ENCODE peak calls at places on chromosomes 11 and 22, in five cellular contexts. A, L, Y, V and G are unnamed samples.

GRCh38 chr22:44881246-44881600 is 128.6 kb downstream of the PHF21B start:
- DNase-seq in L (no peak), Y (no peak), V (no peak), A (no peak), G (no peak)

GRCh38 chr22:46047226-46047625 is 70.3 kb upstream of the WNT7B start:
- DNase-seq in Y (no peak), A (no peak), V (no peak), L (no peak), G (no peak)

GRCh38 chr11:134345237-134345550 is 13.4 kb downstream of the GLB1L2 start:
- DNase-seq in A (no peak), L (no peak), Y (no peak), V (no peak), G (no peak)

GRCh38 chr22:44103735-44104134 is 77.0 kb upstream of the PARVG start:
- DNase-seq in A (no peak), V (no peak), L (no peak), Y (no peak), G (no peak)

GRCh38 chr22:47012589-47013365 is 250.3 kb downstream of the TBC1D22A start:
- DNase-seq in L (peak), A (no peak), Y (no peak), V (no peak), G (no peak)

GRCh38 chr11:124868322-124869274 is 3.4 kb downstream of the ROBO3 start:
- DNase-seq in V (no peak), L (no peak), Y (no peak), A (no peak), G (no peak)

GRCh38 chr22:36901411-36902142 is 11.9 kb upstream of the CSF2RB start:
- DNase-seq in Y (peak), V (no peak), L (no peak), A (no peak), G (peak)

GRCh38 chr11:30786392-30787120 is 200.4 kb upstream of the MPPED2 start:
- DNase-seq in Y (no peak), L (no peak), A (no peak), V (no peak), G (no peak)

GRCh38 chr11:92224394-92225205 is at the start of gene FAT3:
- DNase-seq in A (no peak), L (peak), Y (peak), V (peak), G (no peak)

GRCh38 chr11:95508219-95508880 is 277.3 kb upstream of the SESN3 start:
- DNase-seq in L (no peak), Y (no peak), A (no peak), V (peak), G (no peak)

GRCh38 chr11:96103102-96103501 is 179.2 kb upstream of the MTMR2 start:
- DNase-seq in A (no peak), V (no peak), L (no peak), Y (no peak), G (no peak)

GRCh38 chr22:47133263-47133662 is 370.8 kb downstream of the TBC1D22A start:
- DNase-seq in L (no peak), V (no peak), Y (no peak), A (no peak), G (no peak)

GRCh38 chr11:118194835-118195627 is 18.6 kb upstream of the SCN2B start:
- DNase-seq in Y (no peak), L (no peak), A (no peak), V (no peak), G (no peak)

GRCh38 chr11:65501005-65501529 is 2.2 kb downstream of the MALAT1 start:
- DNase-seq in V (no peak), Y (no peak), L (no peak), A (no peak), G (no peak)

GRCh38 chr11:2825886-2826678 is 59.5 kb downstream of the CDKN1C start:
- DNase-seq in A (no peak), V (peak), Y (no peak), L (peak), G (peak)

GRCh38 chr22:24112188-24112587 is 69.1 kb upstream of the SUSD2 start:
- DNase-seq in Y (no peak), L (no peak), A (no peak), V (no peak), G (no peak)

GRCh38 chr11:825366-826231 is 2.1 kb upstream of the CRACR2B start:
- DNase-seq in V (no peak), A (no peak), L (no peak), Y (no peak), G (no peak)

GRCh38 chr11:128361451-128362020 is 225.8 kb downstream of the ETS1 start:
- DNase-seq in A (no peak), L (no peak), Y (no peak), V (no peak), G (no peak)

GRCh38 chr11:111833524-111833923 is 37.9 kb downstream of the ALG9 start:
- DNase-seq in A (no peak), V (no peak), Y (no peak), L (no peak), G (no peak)

GRCh38 chr11:13668957-13669521 is 571 bp downstream of the FAR1 start:
- DNase-seq in L (no peak), Y (peak), A (no peak), V (no peak), G (peak)

GRCh38 chr11:108672113-108672512 is 7.2 kb downstream of the DDX10 start:
- DNase-seq in Y (no peak), A (no peak), V (peak), L (peak), G (no peak)

GRCh38 chr22:37985751-37986281 is 1.5 kb upstream of the SOX10 start:
- DNase-seq in A (no peak), L (no peak), V (no peak), Y (no peak), G (no peak)

GRCh38 chr11:119741369-119742262 is 12.6 kb upstream of the NECTIN1 start:
- DNase-seq in V (peak), A (no peak), Y (peak), L (no peak), G (peak)

GRCh38 chr11:86047275-86047991 is 21.5 kb downstream of the PICALM start:
- DNase-seq in L (no peak), Y (no peak), V (no peak), A (no peak), G (peak)

GRCh38 chr22:36036167-36036624 is 7.6 kb upstream of the RBFOX2 start:
- DNase-seq in L (no peak), A (no peak), Y (no peak), V (no peak), G (no peak)

GRCh38 chr11:131894615-131895544 is 524.5 kb downstream of the NTM start:
- DNase-seq in V (no peak), A (no peak), Y (no peak), L (no peak), G (no peak)

GRCh38 chr22:42937164-42937854 is 77.6 kb downstream of the PACSIN2 start:
- DNase-seq in L (peak), Y (peak), A (peak), V (no peak), G (peak)

GRCh38 chr22:32413715-32414114 is 1.7 kb upstream of the RTCB start:
- DNase-seq in A (peak), Y (peak), V (no peak), L (no peak), G (no peak)

GRCh38 chr11:69664103-69664775 is 10.9 kb downstream of the LTO1 start:
- DNase-seq in A (no peak), Y (no peak), L (no peak), V (no peak), G (no peak)

GRCh38 chr11:73760066-73760679 is 701 bp downstream of the RAB6A start:
- DNase-seq in A (no peak), V (peak), L (no peak), Y (peak), G (no peak)

GRCh38 chr22:44448271-44448780 is 49.7 kb downstream of the RTL6 start:
- DNase-seq in Y (no peak), L (peak), V (no peak), A (no peak), G (no peak)

GRCh38 chr11:9613830-9614762 is 40.6 kb downstream of the WEE1 start:
- DNase-seq in A (peak), Y (peak), L (peak), V (peak), G (peak)

GRCh38 chr11:73383249-73384126 is 7.3 kb downstream of the RELT start:
- DNase-seq in A (no peak), L (no peak), V (peak), Y (no peak), G (no peak)

GRCh38 chr11:70574725-70575347 is 176.5 kb downstream of the CTTN start:
- DNase-seq in A (no peak), V (no peak), Y (no peak), L (no peak), G (no peak)

DNA sequence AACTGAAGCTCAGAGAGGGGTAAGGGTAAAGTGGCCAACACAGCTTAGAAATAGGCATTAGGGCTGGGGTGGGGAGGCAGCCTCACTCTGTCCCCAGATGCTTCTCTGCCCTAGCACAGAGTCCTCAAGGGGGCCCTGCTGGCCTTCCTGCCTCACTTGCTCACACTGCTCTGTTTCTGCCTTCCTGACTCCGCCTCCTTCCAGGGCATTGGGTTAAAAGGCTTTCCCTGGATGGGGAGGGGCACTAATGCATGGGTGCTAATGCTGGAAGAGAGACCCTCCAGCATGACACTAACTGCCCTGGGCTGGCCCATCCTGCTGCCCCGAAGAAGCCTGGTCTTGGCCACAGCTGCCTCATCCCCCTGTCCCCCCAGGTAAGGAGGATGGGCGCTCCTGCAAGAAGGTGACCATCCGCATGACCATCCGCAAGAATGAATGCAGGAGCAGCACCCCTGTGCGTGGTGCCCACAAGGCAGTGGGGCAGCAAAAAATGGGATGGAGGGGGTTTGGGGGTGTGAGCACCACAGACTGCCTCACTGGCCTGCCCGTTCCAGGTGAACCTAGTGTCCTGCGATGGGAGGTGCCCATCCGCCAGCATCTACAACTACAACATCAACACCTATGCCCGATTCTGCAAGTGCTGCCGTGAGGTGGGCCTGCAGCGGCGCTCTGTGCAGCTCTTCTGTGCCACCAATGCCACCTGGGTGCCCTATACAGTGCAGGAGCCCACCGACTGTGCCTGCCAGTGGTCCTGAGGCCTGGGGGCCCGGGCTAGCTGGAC is 74.0 kb upstream of the MYOD1 start:
- DNase-seq in V (no peak), L (no peak), Y (peak), A (no peak), G (no peak)
- TF ChIP-seq CTCF in V (no peak), L (no peak), Y (no peak), A (no peak), G (no peak)

GRCh38 chr22:49048591-49048990 is 779.1 kb downstream of the BRD1 start:
- DNase-seq in L (no peak), V (no peak), A (no peak), Y (no peak), G (no peak)

GRCh38 chr22:49045276-49045675 is 782.4 kb downstream of the BRD1 start:
- DNase-seq in V (no peak), Y (no peak), L (no peak), A (no peak), G (no peak)

GRCh38 chr22:49046000-49046545 is 781.6 kb downstream of the BRD1 start:
- DNase-seq in L (no peak), Y (no peak), V (no peak), A (no peak), G (no peak)

GRCh38 chr22:49047461-49047860 is 780.2 kb downstream of the BRD1 start:
- DNase-seq in A (no peak), Y (no peak), V (no peak), L (no peak), G (no peak)

DNA sequence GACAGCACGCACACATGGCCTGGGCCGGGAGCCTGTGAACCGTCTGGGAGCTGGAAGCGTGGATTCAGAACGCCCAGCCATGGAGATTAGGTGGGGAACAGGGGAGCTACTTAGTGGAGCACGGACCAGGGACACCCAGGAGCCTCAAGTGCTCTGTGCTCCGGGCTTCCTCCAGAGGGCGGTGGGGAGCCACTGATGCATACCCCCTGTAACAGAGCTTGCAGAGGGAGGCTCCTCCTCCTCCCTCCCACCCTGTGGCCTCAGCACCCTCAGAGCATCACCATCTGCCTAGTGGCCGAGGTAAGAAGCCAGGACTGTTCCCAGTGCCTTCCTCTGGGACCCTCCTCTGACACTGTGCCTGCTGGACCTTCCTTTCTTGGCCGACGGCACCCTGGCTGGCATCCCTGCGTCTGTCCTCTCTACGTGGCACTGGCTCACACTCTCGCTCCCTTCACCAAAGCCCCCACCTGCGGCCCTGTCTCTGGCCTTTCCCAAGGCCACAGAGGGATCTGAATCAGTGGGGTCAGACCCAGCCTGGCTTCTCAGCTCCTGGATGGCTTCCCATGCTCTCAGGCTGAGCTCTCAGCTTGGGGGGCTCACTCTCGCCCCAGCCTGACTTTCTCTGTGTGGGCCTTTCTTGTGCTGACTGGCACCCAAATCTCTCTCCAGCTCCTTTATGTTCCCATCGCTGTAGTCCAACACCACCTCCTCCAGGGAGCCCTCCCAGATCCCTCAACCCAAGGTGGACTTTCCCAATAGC is 780.9 kb downstream of the BRD1 start:
- DNase-seq in L (no peak), Y (peak), A (peak), V (peak), G (peak)
- TF ChIP-seq CTCF in L (peak), Y (peak), A (peak), V (peak), G (no peak)

DNA sequence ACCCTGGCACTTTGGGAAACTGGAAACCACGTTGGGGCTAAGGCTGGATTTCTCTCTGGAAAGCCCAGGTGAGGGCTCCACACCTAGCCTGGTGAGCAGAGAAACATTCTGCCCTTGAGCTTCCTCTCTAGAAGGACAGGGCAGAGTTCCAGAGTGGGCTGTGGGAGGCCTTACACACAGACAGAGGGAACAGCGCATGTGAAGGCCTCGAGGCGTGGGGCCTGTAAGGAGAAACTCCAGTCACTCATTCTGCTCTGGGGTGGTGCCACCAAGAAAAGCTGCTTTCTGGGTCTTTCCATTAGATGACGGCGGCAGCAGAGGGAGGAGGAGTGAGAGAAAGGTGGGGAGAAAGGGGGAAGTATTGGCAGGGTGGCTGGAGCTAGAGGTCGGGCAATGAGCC is 183.1 kb downstream of the CHST1 start:
- DNase-seq in L (no peak), A (no peak), Y (no peak), V (no peak), G (no peak)
- TF ChIP-seq CTCF in L (no peak), A (no peak), Y (no peak), V (no peak), G (no peak)

GRCh38 chr11:15988693-15989231 is 367.6 kb downstream of the SOX6 start:
- DNase-seq in A (peak), Y (no peak), L (no peak), V (peak), G (no peak)
- TF ChIP-seq CTCF in A (peak), Y (peak), L (peak), V (peak), G (no peak)

GRCh38 chr11:76860539-76861475 is at the start of gene ACER3:
- DNase-seq in V (peak), Y (peak), A (peak), L (peak), G (peak)
- TF ChIP-seq CTCF in V (peak), Y (no peak), A (no peak), L (peak), G (no peak)

DNA sequence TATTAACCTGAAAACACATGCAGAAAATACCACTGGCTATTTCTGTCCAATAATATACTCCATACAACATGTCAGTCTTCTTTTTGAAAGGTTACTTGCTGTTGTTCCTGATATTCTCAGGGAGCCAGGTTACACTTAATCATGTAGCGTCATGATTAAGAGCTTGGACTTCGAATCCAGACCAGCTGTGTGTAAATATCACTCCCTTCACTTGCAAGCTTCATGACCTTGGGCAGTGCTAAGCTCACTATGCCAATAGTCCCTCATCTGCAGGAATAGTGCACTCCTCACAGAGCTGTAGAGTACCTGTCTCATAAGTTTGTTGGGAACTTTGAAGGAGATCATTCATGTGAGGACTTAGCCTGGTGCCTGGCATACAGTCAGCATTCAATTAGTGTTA is 1.9 kb downstream of the HTR3B start:
- DNase-seq in V (no peak), Y (no peak), A (no peak), L (no peak), G (no peak)
- TF ChIP-seq CTCF in V (no peak), Y (no peak), A (no peak), L (no peak), G (no peak)